ENCODE peak calls at places on chromosomes 2 and 18, in ten cellular contexts. Z, T, H, S, R, W, N, O, D and F are unnamed samples.

GRCh38 chr2:73112026-73112912 is 479 bp downstream of the RAB11FIP5 start:
- DNase-seq in R (no peak), W (no peak), D (peak; percentile 54), N (no peak), Z (peak; percentile 68), O (peak; percentile 49), T (peak; percentile 83), S (peak; percentile 47), H (no peak), F (peak; percentile 23)

GRCh38 chr2:186540971-186541370 is 48.9 kb upstream of the ITGAV start:
- DNase-seq in O (peak; percentile 49), T (no peak), S (no peak), N (no peak), W (no peak), Z (no peak), D (no peak), H (no peak), R (no peak), F (no peak)

GRCh38 chr2:219567131-219567530 is 4.2 kb downstream of the OBSL1 start:
- DNase-seq in D (no peak), Z (no peak), R (no peak), S (no peak), N (no peak), T (no peak), O (no peak), H (no peak), W (no peak), F (no peak)

GRCh38 chr2:84388133-84388532 is 70.9 kb downstream of the SUCLG1 start:
- DNase-seq in N (no peak), D (no peak), T (no peak), O (peak; percentile 55), W (no peak), S (no peak), H (no peak), Z (no peak), R (no peak), F (no peak)

GRCh38 chr2:12050381-12050780 is 303.9 kb downstream of the LPIN1 start:
- DNase-seq in D (no peak), O (peak; percentile 94), Z (no peak), R (no peak), H (no peak), W (peak; percentile 11), N (peak; percentile 14), S (no peak), T (no peak), F (peak; percentile 13)

GRCh38 chr2:61647044-61647443 is 108.9 kb upstream of the XPO1 start:
- DNase-seq in T (no peak), O (peak; percentile 26), R (no peak), S (no peak), D (peak; percentile 8), N (no peak), W (no peak), H (no peak), Z (no peak), F (no peak)

GRCh38 chr2:25521665-25522387 is 151.6 kb downstream of the DTNB start:
- DNase-seq in O (peak; percentile 81), T (no peak), N (peak; percentile 28), S (no peak), R (no peak), Z (no peak), D (no peak), H (peak; percentile 23), W (peak; percentile 55), F (peak; percentile 82)

GRCh38 chr2:199775297-199775696 is 75.7 kb downstream of the FTCDNL1 start:
- DNase-seq in H (no peak), T (no peak), Z (no peak), O (no peak), W (no peak), S (no peak), N (no peak), R (no peak), D (no peak), F (no peak)

DNA sequence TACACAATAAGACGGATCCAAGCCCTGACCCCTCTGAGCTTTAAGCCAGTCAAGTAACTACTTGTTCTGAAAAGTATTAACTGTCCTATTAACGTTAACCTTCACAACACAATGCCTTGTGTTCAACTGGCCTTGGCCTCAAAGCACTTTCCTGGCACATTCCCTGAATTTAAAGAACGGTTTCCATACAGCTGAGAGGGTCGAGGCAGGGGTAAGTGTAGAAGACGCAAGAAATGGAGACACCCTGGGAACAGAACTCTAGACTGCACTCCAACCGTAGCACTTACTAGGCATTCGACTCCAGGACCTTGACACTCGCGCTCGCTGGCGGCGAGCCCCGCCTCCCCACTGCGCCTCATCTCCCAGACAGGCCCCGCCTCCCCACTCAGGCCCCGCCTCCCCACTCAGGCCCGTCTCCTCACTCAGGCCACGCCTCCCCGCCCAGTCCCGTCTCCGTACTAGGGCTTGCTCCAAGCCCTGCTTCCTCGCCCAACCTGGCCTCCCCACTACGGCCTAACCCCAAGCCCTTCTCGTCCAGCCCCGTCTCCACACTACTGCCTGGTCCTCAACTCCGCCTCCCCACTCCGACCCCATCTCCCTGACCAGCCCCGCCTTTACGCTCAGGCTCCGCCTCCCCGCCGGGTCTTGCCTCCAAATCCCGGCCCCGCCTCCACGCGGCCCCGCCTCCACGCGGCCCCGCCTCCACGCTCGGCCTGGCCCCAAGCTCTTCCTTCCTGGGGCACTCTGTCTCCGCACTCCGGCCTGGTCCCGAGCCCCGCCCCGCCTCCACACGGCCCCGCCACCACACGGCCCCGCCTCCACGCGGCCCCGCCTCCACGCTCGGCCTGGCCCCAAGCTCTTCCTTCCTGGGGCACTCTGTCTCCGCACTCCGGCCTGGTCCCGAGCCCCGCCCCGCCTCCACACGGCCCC is 887 bp upstream of the TMEM87B start:
- DNase-seq in T (peak; percentile 99), O (peak; percentile 92), R (peak; percentile 77), S (peak; percentile 99), H (peak; percentile 97), N (peak; percentile 74), D (peak; percentile 99), Z (peak; percentile 99), W (peak; percentile 99), F (peak; percentile 97)
- TF ChIP-seq POLR2A in T (no peak), O (no peak), R (no peak), S (no peak), H (peak; percentile 45), N (peak; percentile 13), D (peak; percentile 49), Z (no peak), W (no peak), F (peak; percentile 57)

GRCh38 chr2:55993685-55994084 is 70.1 kb upstream of the EFEMP1 start:
- DNase-seq in D (no peak), H (no peak), O (no peak), T (no peak), Z (no peak), R (no peak), W (no peak), S (no peak), N (no peak), F (no peak)
- TF ChIP-seq POLR2A in D (no peak), H (no peak), O (no peak), T (no peak), Z (no peak), R (no peak), W (no peak), S (no peak), N (no peak), F (no peak)

GRCh38 chr18:48800877-48801727 is 149.7 kb downstream of the SMAD7 start:
- DNase-seq in R (no peak), W (no peak), T (peak; percentile 53), D (peak; percentile 51), S (no peak), Z (peak; percentile 40), N (no peak), O (peak; percentile 78), H (no peak), F (no peak)
- TF ChIP-seq POLR2A in R (peak; percentile 9), W (no peak), T (no peak), D (no peak), S (no peak), Z (no peak), N (no peak), O (no peak), H (no peak), F (no peak)

GRCh38 chr2:241816431-241817121 is 7.6 kb downstream of the NEU4 start:
- DNase-seq in O (no peak), H (no peak), T (peak; percentile 76), Z (peak; percentile 57), N (no peak), W (no peak), S (no peak), D (no peak), R (peak; percentile 7), F (no peak)

GRCh38 chr2:241818943-241819270 is 9.9 kb downstream of the NEU4 start:
- DNase-seq in N (no peak), W (no peak), Z (peak; percentile 30), O (no peak), S (no peak), H (no peak), R (no peak), T (peak; percentile 55), D (peak; percentile 78), F (no peak)

GRCh38 chr2:241820625-241821384 is 11.8 kb downstream of the NEU4 start:
- DNase-seq in O (no peak), D (no peak), H (no peak), Z (peak; percentile 58), R (peak; percentile 9), S (no peak), N (no peak), W (no peak), T (peak; percentile 67), F (no peak)

GRCh38 chr2:241817126-241817820 is 8.3 kb downstream of the NEU4 start:
- DNase-seq in D (peak; percentile 46), H (no peak), T (peak; percentile 68), N (no peak), W (no peak), O (no peak), R (peak; percentile 35), Z (peak; percentile 59), S (no peak), F (no peak)

DNA sequence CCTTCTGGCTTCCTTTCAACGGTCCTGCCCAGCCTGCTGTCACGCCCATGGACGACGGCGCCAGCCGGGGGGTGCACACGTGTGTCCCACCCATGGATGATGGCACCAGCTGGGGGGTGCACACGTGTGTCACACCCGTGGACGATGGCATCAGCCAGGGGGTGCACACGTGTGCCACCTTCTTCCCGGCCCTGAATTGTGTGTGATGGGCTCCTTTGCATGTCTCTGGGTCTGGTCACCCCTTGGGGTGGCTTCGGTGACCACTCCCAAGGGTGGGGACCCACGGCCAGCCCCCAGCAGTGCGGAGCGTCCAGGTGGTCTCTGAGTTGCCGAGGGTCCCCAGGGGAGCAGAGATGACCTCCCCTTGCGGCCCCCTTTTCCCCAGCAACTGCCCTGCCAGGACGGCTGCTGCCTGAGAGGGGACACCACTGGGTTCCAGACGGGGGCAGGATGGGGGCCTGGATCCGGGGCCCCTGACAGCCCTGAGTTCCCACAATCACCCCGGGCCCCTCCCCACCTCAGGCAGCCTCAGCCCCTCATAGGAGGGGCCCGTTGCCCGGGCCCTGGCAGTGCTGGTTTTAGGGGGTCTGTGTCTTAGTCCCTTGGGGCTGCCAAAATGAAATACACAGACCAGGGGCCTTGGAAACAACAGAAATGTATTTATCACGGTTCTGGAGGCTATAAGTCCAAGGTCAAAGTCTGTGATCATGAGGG is 9.4 kb downstream of the NEU4 start:
- DNase-seq in H (no peak), R (peak; percentile 11), D (no peak), T (peak; percentile 70), N (no peak), O (no peak), S (no peak), Z (peak; percentile 48), W (no peak), F (no peak)
- TF ChIP-seq POLR2A in H (no peak), R (no peak), D (no peak), T (no peak), N (no peak), O (no peak), S (no peak), Z (no peak), W (no peak), F (no peak)